ENCODE peak calls at places on chromosomes 3 and 15, in four cellular contexts. Q, X, V and F are unnamed samples.
A peak's percentile ranks its signal among the peaks of the same experiment; 100 is the strongest.

GRCh38 chr15:56351362-56351761 is 13.9 kb upstream of the TEX9 start:
- DNase-seq in Q (no peak), V (no peak), X (no peak), F (no peak)

GRCh38 chr3:165800970-165801369 is 36.3 kb downstream of the BCHE start:
- DNase-seq in X (no peak), V (no peak), Q (no peak), F (no peak)

GRCh38 chr3:114609952-114610351 is 316.1 kb downstream of the TIGIT start:
- DNase-seq in Q (no peak), X (no peak), V (no peak), F (no peak)

GRCh38 chr3:25820372-25820771 is 30.5 kb downstream of the OXSM start:
- DNase-seq in X (peak; percentile 97), V (no peak), Q (no peak), F (peak; percentile 98)

GRCh38 chr15:82168296-82168695 is 94.2 kb downstream of the EFL1 start:
- DNase-seq in Q (no peak), V (no peak), X (no peak), F (no peak)

GRCh38 chr15:38707802-38708671 is 143.4 kb upstream of the RASGRP1 start:
- DNase-seq in V (peak; percentile 29), X (peak; percentile 78), Q (peak; percentile 53), F (peak; percentile 70)

GRCh38 chr15:79887054-79887453 is 9.8 kb downstream of the MTHFS start:
- DNase-seq in X (no peak), V (no peak), Q (no peak), F (no peak)

GRCh38 chr15:38750816-38751215 is 186.2 kb upstream of the RASGRP1 start:
- DNase-seq in Q (no peak), X (no peak), V (no peak), F (no peak)

GRCh38 chr15:69555080-69555479 is 102.5 kb downstream of the RPLP1 start:
- DNase-seq in Q (no peak), V (no peak), X (no peak), F (no peak)

GRCh38 chr15:80915462-80915861 is 74.2 kb downstream of the MESD start:
- DNase-seq in V (no peak), Q (no peak), X (no peak), F (no peak)

GRCh38 chr3:30141178-30141581 is 465.2 kb upstream of the TGFBR2 start:
- DNase-seq in Q (no peak), V (peak; percentile 20), X (no peak), F (no peak)

GRCh38 chr3:108305484-108306172 is 9.3 kb downstream of the HHLA2 start:
- DNase-seq in V (no peak), Q (peak; percentile 35), X (peak; percentile 16), F (no peak)

GRCh38 chr3:151156618-151157216 is 46.3 kb downstream of the GPR171 start:
- DNase-seq in X (peak; percentile 67), Q (peak; percentile 71), V (no peak), F (peak; percentile 66)

GRCh38 chr3:27699067-27699466 is 23.1 kb downstream of the EOMES start:
- DNase-seq in V (no peak), X (no peak), Q (no peak), F (no peak)

GRCh38 chr3:43852066-43852465 is 161.3 kb downstream of the ABHD5 start:
- DNase-seq in X (peak; percentile 63), Q (no peak), V (no peak), F (no peak)

GRCh38 chr3:195549931-195550519 is 6.9 kb upstream of the PPP1R2 start:
- DNase-seq in V (no peak), Q (no peak), X (no peak), F (no peak)

GRCh38 chr3:65406470-65406869 is 632.2 kb downstream of the MAGI1 start:
- DNase-seq in Q (no peak), V (no peak), X (peak; percentile 43), F (no peak)

GRCh38 chr3:8499181-8499611 is 2.4 kb upstream of the LMCD1 start:
- DNase-seq in X (no peak), V (no peak), Q (no peak), F (peak; percentile 98)

GRCh38 chr15:40344631-40345120 is 3.9 kb upstream of the CCDC9B start:
- DNase-seq in X (peak; percentile 84), Q (no peak), V (peak; percentile 56), F (peak; percentile 59)

GRCh38 chr3:126036056-126036549 is 47.8 kb downstream of the SLC41A3 start:
- DNase-seq in X (no peak), V (no peak), Q (no peak), F (no peak)

GRCh38 chr3:174035317-174035886 is 637.9 kb downstream of the NLGN1 start:
- DNase-seq in X (peak; percentile 3), Q (no peak), V (no peak), F (no peak)

GRCh38 chr3:46447535-46447934 is 17.2 kb downstream of the LTF start:
- DNase-seq in V (no peak), X (no peak), Q (no peak), F (no peak)

GRCh38 chr15:81297580-81298575 is 26.1 kb downstream of the STARD5 start:
- DNase-seq in V (no peak), X (no peak), Q (no peak), F (no peak)

GRCh38 chr15:92157666-92158298 is 235.9 kb upstream of the ST8SIA2 start:
- DNase-seq in X (no peak), V (no peak), Q (no peak), F (no peak)

GRCh38 chr15:74179101-74179841 is 5.8 kb downstream of the ISLR start:
- DNase-seq in X (peak; percentile 98), Q (no peak), V (peak; percentile 94), F (no peak)

GRCh38 chr15:99104788-99105515 is at the start of gene SYNM:
- DNase-seq in Q (peak; percentile 77), X (peak; percentile 81), V (peak; percentile 66), F (peak; percentile 88)

GRCh38 chr15:99101501-99101900 is 3.4 kb upstream of the SYNM start:
- DNase-seq in V (peak; percentile 9), Q (no peak), X (peak; percentile 17), F (no peak)

GRCh38 chr15:99105516-99106341 is 849 bp downstream of the SYNM start:
- DNase-seq in V (peak; percentile 36), X (peak; percentile 76), Q (no peak), F (peak; percentile 40)

GRCh38 chr15:99102332-99103235 is 2.3 kb upstream of the SYNM start:
- DNase-seq in X (no peak), Q (no peak), V (peak; percentile 11), F (no peak)

DNA sequence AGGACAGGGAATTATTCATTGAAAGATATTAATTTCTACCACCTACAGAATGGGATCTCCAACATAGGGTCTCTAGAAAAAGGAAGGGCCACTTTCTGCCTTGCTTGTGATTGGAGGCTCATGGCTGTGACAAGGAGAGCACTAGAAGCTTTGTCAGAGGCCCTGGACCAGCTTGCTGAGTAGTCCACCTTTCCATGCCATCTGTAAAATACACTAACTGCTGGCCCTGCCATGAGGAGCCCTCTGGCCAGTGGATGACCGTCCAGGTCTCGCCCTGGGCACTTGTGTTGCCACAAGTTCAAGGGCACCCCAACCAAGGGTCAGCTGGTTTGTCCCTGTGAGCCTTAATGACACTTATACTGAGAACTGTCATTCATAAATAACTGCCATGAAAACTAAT is 1.6 kb upstream of the SYNM start:
- DNase-seq in Q (no peak), V (peak; percentile 6), X (no peak), F (no peak)
- H3K27me3 ChIP-seq in Q (no peaks in the 10 kb centered on the region), V (no peaks in the 10 kb centered on the region), X (peaks cover 11% of the 10 kb centered on the region), F (no peaks in the 10 kb centered on the region)

DNA sequence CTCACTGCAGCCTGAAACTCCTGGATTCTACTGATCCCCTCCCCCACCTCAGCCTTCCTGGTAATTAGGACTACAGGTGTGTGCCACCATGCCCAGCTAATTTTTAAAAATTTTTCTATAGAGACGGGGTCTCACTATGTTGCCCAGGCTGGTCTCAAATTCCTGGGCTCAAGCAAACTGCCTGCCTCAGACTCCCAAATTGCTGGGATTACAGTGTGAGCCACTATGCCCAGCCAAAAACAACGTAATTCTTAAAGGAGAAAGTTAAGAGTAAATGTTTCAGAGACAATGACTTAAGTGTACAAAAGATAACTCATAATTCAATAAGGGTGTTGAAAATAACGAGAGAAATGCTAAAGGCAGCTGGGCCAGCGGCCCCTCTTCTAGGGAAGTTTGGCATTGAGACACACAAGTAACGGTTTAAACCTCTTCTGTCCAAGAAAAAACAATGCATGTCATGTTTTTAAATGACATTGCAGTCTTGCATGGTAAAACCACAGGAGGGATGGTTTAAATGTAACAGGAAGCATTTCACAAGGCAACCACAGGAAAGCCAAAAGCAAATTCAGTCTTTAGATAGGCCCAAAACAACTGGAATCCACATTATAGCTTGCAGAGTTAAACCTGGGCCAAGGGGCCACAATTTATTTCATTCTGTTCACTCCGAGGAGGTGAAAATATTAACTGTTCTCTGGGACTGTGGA is 5.1 kb downstream of the PROK2 start:
- DNase-seq in Q (no peak), X (no peak), V (no peak), F (no peak)
- H3K27me3 ChIP-seq in Q (peaks cover 20% of the 10 kb centered on the region), X (peaks cover 63% of the 10 kb centered on the region), V (peaks cover 69% of the 10 kb centered on the region), F (peaks cover 39% of the 10 kb centered on the region)

GRCh38 chr15:42364529-42364928 is 5.2 kb downstream of the CAPN3 start:
- DNase-seq in X (peak; percentile 7), V (no peak), Q (no peak), F (peak; percentile 47)
- H3K27me3 ChIP-seq in X (no peaks in the 10 kb centered on the region), V (no peaks in the 10 kb centered on the region), Q (no peaks in the 10 kb centered on the region), F (peaks cover 13% of the 10 kb centered on the region)

DNA sequence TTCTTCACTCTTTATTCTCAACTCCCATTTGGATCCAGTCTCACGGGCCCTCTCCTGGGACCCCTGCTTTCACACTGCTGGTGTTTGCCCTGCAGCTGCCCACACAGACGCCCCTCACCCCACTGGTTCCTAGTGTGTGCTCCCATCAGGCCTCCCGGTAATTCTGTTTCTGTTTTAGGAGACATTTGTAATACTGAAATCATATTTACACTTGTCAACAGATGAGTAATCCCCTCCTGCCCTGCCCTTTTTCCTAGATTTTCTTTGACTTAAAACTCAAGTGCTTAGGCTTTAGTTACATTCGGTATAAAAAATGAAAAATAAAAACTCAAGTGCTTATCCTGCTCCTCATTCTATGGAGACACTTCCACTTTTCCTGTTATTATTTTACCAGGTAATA is 18.4 kb upstream of the ABTB1 start:
- DNase-seq in Q (no peak), V (no peak), X (no peak), F (no peak)
- H3K27me3 ChIP-seq in Q (no peaks in the 10 kb centered on the region), V (no peaks in the 10 kb centered on the region), X (no peaks in the 10 kb centered on the region), F (no peaks in the 10 kb centered on the region)

GRCh38 chr3:10500717-10501663 is 4.4 kb downstream of the ATP2B2 start:
- DNase-seq in X (no peak), Q (no peak), V (no peak), F (no peak)
- H3K27me3 ChIP-seq in X (peaks cover 21% of the 10 kb centered on the region), Q (peaks cover 7% of the 10 kb centered on the region), V (no peaks in the 10 kb centered on the region), F (peaks cover 15% of the 10 kb centered on the region)

DNA sequence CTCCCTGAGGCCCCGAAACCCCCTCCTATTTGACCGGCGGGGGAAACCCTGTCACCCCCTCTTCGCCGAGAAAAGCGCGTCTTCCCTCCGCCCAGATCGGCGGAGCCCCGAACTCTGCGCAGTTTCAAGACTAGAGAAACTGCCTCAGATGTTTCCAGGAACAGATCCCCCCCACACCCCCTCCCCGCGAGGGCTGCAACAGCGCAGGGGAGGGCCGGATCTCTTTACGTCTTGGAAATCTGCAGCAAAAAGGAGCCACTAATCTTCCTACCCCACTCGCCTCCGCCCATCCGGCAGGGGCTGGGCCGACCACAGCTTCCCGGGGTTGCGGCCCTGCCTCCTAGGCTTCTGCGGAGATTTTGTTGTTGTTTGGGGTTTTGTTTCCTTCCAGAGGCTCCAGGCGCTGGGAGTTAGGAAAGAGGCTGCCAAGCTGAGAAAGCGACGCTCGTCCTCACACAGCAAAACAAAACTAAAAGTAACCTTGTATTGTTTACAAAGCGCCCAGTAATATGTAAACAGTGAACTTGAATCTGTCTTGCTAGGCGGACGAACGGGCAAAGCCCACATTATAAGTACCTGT is 2.2 kb downstream of the FOXB1 start:
- DNase-seq in Q (no peak), X (peak; percentile 48), V (no peak), F (no peak)
- H3K27me3 ChIP-seq in Q (peaks cover 56% of the 10 kb centered on the region), X (peaks cover 97% of the 10 kb centered on the region), V (peaks cover 97% of the 10 kb centered on the region), F (peaks cover 97% of the 10 kb centered on the region)